ENCODE peak calls at places on chromosomes 6 and 20, in nine cellular contexts. Q is cardiac fibroblast, R is fibroblast of lung, L is transverse colon, U is H7, D is lung, W is SJSA1, B is body of pancreas, I is heart left ventricle. K is an unnamed sample.
A peak's percentile ranks its signal among the peaks of the same experiment; 100 is the strongest.

GRCh38 chr20:17952692-17953684 is 15.6 kb downstream of the SNX5 start:
- DNase-seq in Q (no peak), R (no peak), L (no peak), U (no peak), D (no peak), W (no peak), B (no peak), I (no peak), K (no peak)

GRCh38 chr6:169847773-169848380 is 96.5 kb downstream of the ERMARD start:
- DNase-seq in Q (no peak), R (no peak), L (no peak), U (peak; percentile 20), D (no peak), W (no peak), B (no peak), I (peak; percentile 5), K (no peak)

GRCh38 chr6:56345539-56346090 is 98.2 kb upstream of the COL21A1 start:
- DNase-seq in Q (no peak), R (no peak), L (no peak), U (no peak), D (no peak), W (no peak), B (no peak), I (no peak), K (no peak)

GRCh38 chr6:12030993-12031550 is 19.0 kb downstream of the HIVEP1 start:
- DNase-seq in Q (no peak), R (no peak), L (no peak), U (no peak), D (no peak), W (no peak), B (no peak), I (no peak), K (no peak)

GRCh38 chr6:36827261-36828079 is 11.8 kb downstream of the CPNE5 start:
- DNase-seq in Q (peak; percentile 92), R (peak; percentile 64), L (no peak), U (no peak), D (no peak), W (peak; percentile 75), B (no peak), I (peak; percentile 75), K (peak; percentile 37)

GRCh38 chr6:29456971-29457370 is at the start of the genes OR11A1 and OR2H1:
- DNase-seq in Q (no peak), R (no peak), L (no peak), U (no peak), D (no peak), W (no peak), B (no peak), I (no peak), K (no peak)

GRCh38 chr20:55153321-55153720 is 677.9 kb downstream of the DOK5 start:
- DNase-seq in Q (no peak), R (no peak), L (no peak), U (no peak), D (no peak), W (no peak), B (no peak), I (no peak), K (no peak)

GRCh38 chr20:34300809-34301586 is 2.2 kb downstream of the AHCY start:
- DNase-seq in Q (no peak), R (no peak), L (no peak), U (peak; percentile 73), D (no peak), W (no peak), B (no peak), I (peak; percentile 27), K (peak; percentile 40)

DNA sequence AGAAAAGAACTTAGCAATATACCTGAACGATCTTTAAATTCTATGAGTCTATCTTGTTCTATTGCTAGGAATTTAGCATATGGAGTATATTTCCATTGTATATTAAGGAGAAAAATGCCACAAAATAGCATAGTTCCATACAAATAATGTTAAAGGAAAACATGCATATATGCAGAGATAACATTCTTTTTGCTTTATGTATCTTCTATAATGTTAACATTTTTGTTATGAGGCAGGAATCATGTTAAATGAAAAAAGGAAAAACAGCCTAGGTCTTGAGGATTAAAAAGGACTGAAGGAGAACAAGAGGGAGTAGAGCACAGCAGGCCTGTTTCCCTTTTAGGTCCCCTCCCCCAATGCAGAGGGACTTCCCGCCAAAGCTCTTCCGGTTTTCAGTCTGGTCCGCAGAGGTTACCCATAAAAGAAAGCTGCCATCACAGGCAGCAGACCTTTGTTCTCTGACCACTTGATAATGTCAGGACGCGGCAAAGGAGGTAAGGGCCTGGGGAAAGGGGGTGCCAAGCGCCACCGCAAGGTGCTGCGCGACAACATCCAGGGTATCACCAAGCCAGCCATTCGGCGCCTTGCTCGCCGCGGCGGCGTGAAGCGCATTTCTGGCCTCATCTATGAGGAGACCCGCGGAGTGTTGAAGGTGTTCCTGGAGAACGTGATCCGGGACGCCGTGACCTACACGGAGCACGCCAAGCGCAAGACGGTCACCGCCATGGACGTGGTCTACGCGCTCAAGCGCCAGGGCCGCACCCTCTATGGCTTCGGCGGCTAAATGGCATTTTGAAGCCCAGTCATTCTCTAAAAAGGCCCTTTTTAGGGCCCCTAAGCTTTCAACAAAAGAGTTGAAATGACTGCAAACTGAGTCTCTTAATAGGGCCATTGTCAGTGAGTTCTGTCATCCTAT is 108.4 kb upstream of the PRSS16 start:
- DNase-seq in Q (peak; percentile 62), R (peak; percentile 74), L (peak; percentile 80), U (peak; percentile 80), D (no peak), W (no peak), B (no peak), I (peak; percentile 61), K (peak; percentile 45)
- H3K4me3 ChIP-seq in Q (peak overlapping the region; percentile 64), R (peak overlapping the region; percentile 77), L (peak overlapping the region; percentile 41), U (peak overlapping the region; percentile 76), D (peak overlapping the region; percentile 53), W (no peak overlapping the region), B (peak overlapping the region; percentile 8), I (peak overlapping the region; percentile 76), K (peak overlapping the region; percentile 83)

DNA sequence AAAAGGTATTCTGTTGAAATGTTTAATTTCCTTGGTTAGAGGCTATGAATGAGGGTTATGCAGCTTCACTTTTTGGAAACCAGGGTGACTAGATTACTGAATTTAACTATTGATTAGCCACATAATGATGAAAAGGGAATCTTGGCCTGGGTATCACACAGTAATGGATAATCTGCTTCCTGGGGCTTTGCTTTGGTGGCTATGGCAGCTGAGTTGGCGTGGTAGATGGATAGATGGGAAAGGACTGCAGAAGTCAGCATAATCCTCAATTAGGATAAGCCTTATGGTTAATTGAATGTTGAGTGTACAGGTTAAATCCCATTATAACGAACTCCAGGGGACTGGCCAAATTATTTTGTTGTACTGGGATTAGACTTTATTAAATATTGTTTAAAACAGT is 5.2 kb downstream of the NCOA3 start:
- DNase-seq in Q (no peak), R (no peak), L (no peak), U (no peak), D (no peak), W (no peak), B (no peak), I (no peak), K (no peak)
- H3K4me3 ChIP-seq in Q (no peak overlapping the region), R (no peak overlapping the region), L (no peak overlapping the region), U (no peak overlapping the region), D (no peak overlapping the region), W (no peak overlapping the region), B (no peak overlapping the region), I (no peak overlapping the region), K (no peak overlapping the region)

GRCh38 chr20:51540585-51540984 is 1.9 kb downstream of the NFATC2 start:
- DNase-seq in Q (no peak), R (no peak), L (no peak), U (no peak), D (no peak), W (no peak), B (no peak), I (no peak), K (no peak)

GRCh38 chr20:51545515-51545914 is 3.0 kb upstream of the NFATC2 start:
- DNase-seq in Q (no peak), R (no peak), L (no peak), U (no peak), D (no peak), W (no peak), B (no peak), I (no peak), K (no peak)

GRCh38 chr20:51541189-51542032 is 1.1 kb downstream of the NFATC2 start:
- DNase-seq in Q (peak; percentile 73), R (peak; percentile 43), L (peak; percentile 76), U (peak; percentile 48), D (peak; percentile 58), W (no peak), B (peak; percentile 86), I (peak; percentile 87), K (peak; percentile 19)

GRCh38 chr20:51542033-51542893 is at the start of gene NFATC2:
- DNase-seq in Q (no peak), R (no peak), L (peak; percentile 68), U (peak; percentile 98), D (peak; percentile 39), W (no peak), B (peak; percentile 68), I (peak; percentile 66), K (no peak)

DNA sequence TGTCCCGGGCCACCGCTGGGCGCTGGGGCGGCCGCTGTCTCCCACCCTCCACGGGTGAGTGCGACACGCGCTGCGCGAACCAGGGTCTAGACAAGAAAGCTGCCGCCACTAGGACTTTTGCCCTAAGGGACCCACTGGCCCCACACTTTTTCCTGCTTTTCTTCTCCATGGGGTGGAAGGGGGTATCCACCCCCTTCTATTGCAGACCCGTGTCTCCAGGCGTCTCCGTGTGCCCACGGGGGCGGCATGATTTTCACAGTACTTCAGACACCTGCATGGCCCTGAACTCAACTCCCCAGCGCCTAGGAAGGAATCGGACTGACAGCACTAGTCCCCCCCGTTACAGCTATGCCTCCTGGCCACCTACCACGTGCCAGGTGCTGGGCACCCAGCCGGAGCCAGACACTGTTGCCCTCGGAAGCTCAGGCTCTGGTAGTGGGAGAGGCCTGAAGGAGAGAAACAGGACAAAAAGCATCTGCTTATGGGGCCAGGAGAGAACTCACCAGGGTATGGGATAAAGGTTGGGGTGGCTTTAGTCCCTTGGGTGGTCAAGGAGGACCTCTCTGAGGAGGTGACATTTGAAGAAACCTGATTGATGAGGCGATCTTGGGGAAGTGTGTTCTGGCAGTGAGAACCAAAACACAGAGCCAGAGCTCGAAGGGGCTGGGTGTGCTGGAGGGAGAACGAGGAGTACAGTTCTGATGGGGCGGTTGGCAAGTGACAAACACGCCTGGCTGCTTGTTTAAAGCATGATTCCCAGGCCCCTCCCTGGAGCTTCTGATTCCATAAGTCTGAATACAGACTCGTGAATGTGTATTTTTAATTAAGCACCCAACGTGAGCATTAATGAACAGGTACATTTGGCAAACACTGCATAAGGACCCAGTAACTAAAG is 622 bp upstream of the NFATC2 start:
- DNase-seq in Q (no peak), R (no peak), L (peak; percentile 13), U (no peak), D (no peak), W (no peak), B (no peak), I (no peak), K (no peak)
- H3K4me3 ChIP-seq in Q (no peak overlapping the region), R (no peak overlapping the region), L (peak overlapping the region; percentile 54), U (peak overlapping the region; percentile 31), D (no peak overlapping the region), W (no peak overlapping the region), B (no peak overlapping the region), I (peak overlapping the region; percentile 56), K (no peak overlapping the region)

DNA sequence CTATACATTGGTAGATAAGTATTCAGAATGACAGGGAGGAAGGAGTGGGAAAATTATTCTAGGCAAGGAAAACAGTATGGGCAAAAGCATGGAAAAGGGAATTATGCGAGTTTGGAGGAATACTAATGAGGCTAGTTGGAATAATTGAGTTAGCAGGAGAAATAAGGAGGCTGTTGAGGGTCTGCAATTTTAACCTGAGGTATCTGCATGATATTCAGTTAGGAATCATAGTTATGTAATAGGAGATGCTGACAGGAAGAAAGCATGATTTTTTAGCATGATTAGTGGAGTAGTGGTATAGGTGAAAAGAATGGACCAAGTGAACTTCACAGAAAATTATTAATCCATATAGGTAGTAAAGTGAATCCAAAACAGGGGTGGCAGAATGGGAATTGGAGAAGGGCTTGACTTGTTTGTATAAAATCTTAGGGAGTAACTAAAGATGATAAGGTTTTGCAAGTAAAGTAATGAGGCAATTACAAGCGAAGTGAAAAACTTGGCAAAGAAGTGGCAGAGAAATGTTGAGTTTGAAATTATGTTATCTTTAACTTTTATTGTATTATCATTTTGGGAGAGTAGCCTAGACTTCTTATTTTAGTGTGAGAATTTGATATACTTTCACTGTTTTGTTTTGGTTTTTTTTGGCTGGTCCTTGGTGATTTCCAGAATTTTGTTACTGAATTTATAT is 5.7 kb downstream of the STXBP5 start:
- DNase-seq in Q (peak; percentile 45), R (no peak), L (no peak), U (no peak), D (no peak), W (no peak), B (no peak), I (no peak), K (no peak)
- H3K4me3 ChIP-seq in Q (no peak overlapping the region), R (no peak overlapping the region), L (no peak overlapping the region), U (no peak overlapping the region), D (no peak overlapping the region), W (no peak overlapping the region), B (no peak overlapping the region), I (no peak overlapping the region), K (no peak overlapping the region)